ENCODE peak calls at places on chromosomes 7 and 10, in eight cellular contexts. One of them, this sample, is unnamed.

GRCh38 chr10:4144802-4145201 is 359.8 kb upstream of the KLF6 start:
- DNase-seq in cardiac fibroblast: no peak
- DNase-seq in breast epithelium: no peak
- DNase-seq in choroid plexus epithelial cell: no peak
- DNase-seq in BE2C: no peak
- DNase-seq in mucosa of descending colon: no peak
- DNase-seq in glutamatergic neuron: no peak
- DNase-seq in pancreas: no peak
- DNase-seq in this sample: no peak

GRCh38 chr7:151174246-151175046 is 7.0 kb upstream of the GBX1 start:
- DNase-seq in cardiac fibroblast: peak
- DNase-seq in breast epithelium: no peak
- DNase-seq in choroid plexus epithelial cell: peak
- DNase-seq in BE2C: no peak
- DNase-seq in mucosa of descending colon: no peak
- DNase-seq in glutamatergic neuron: no peak
- DNase-seq in pancreas: no peak
- DNase-seq in this sample: no peak

GRCh38 chr10:32413513-32413912 is 32.4 kb upstream of the CCDC7 start:
- DNase-seq in cardiac fibroblast: peak
- DNase-seq in breast epithelium: no peak
- DNase-seq in choroid plexus epithelial cell: peak
- DNase-seq in BE2C: no peak
- DNase-seq in mucosa of descending colon: no peak
- DNase-seq in glutamatergic neuron: no peak
- DNase-seq in pancreas: peak
- DNase-seq in this sample: no peak

GRCh38 chr10:131337656-131338055 is 26.1 kb upstream of the TCERG1L start:
- DNase-seq in cardiac fibroblast: no peak
- DNase-seq in breast epithelium: no peak
- DNase-seq in choroid plexus epithelial cell: no peak
- DNase-seq in BE2C: no peak
- DNase-seq in mucosa of descending colon: no peak
- DNase-seq in glutamatergic neuron: no peak
- DNase-seq in pancreas: no peak
- DNase-seq in this sample: no peak

GRCh38 chr10:4656576-4657194 is 169.3 kb upstream of the AKR1E2 start:
- DNase-seq in cardiac fibroblast: peak
- DNase-seq in breast epithelium: no peak
- DNase-seq in choroid plexus epithelial cell: peak
- DNase-seq in BE2C: peak
- DNase-seq in mucosa of descending colon: no peak
- DNase-seq in glutamatergic neuron: peak
- DNase-seq in pancreas: no peak
- DNase-seq in this sample: no peak

GRCh38 chr7:148142660-148143248 is 447.8 kb upstream of the C7orf33 start:
- DNase-seq in cardiac fibroblast: peak
- DNase-seq in breast epithelium: no peak
- DNase-seq in choroid plexus epithelial cell: peak
- DNase-seq in BE2C: peak
- DNase-seq in mucosa of descending colon: no peak
- DNase-seq in glutamatergic neuron: no peak
- DNase-seq in pancreas: peak
- DNase-seq in this sample: no peak

GRCh38 chr7:117458977-117459583 is 20.7 kb upstream of the CFTR start:
- DNase-seq in cardiac fibroblast: peak
- DNase-seq in breast epithelium: no peak
- DNase-seq in choroid plexus epithelial cell: peak
- DNase-seq in BE2C: no peak
- DNase-seq in mucosa of descending colon: no peak
- DNase-seq in glutamatergic neuron: no peak
- DNase-seq in pancreas: no peak
- DNase-seq in this sample: no peak

GRCh38 chr10:128710795-128711183 is 584.6 kb upstream of the MKI67 start:
- DNase-seq in cardiac fibroblast: no peak
- DNase-seq in breast epithelium: no peak
- DNase-seq in choroid plexus epithelial cell: no peak
- DNase-seq in BE2C: no peak
- DNase-seq in mucosa of descending colon: no peak
- DNase-seq in glutamatergic neuron: no peak
- DNase-seq in pancreas: no peak
- DNase-seq in this sample: no peak

DNA sequence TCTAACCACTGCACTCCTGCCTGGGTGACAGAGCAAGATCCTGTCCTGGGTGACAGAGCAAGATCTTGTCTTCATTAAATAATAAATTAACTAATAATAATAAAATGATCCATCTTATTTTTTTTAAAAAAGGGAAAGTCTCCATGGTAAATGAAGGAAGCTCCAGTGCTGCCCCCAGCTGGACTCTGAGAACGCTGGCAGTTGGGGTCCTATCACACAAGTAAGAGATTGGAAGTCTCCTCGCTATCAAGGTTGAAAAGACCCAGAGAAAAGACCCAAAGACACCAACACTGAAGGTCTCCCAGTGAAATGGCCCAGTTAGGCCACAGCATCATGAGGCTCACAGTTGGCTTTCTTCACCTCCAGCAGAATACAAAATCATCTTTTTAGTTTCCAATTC is 13.8 kb upstream of the C10orf67 start:
- DNase-seq in cardiac fibroblast: peak
- DNase-seq in breast epithelium: no peak
- DNase-seq in choroid plexus epithelial cell: peak
- DNase-seq in BE2C: no peak
- DNase-seq in mucosa of descending colon: no peak
- DNase-seq in glutamatergic neuron: no peak
- DNase-seq in pancreas: no peak
- DNase-seq in this sample: no peak
- TF ChIP-seq CTCF in cardiac fibroblast: peak
- TF ChIP-seq CTCF in breast epithelium: no peak
- TF ChIP-seq CTCF in choroid plexus epithelial cell: peak
- TF ChIP-seq CTCF in BE2C: no peak
- TF ChIP-seq CTCF in mucosa of descending colon: no peak
- TF ChIP-seq CTCF in glutamatergic neuron: no peak
- TF ChIP-seq CTCF in pancreas: no peak
- TF ChIP-seq CTCF in this sample: no peak

GRCh38 chr7:123096976-123097375 is 101.5 kb upstream of the TAS2R16 start:
- DNase-seq in cardiac fibroblast: no peak
- DNase-seq in breast epithelium: no peak
- DNase-seq in choroid plexus epithelial cell: no peak
- DNase-seq in BE2C: no peak
- DNase-seq in mucosa of descending colon: no peak
- DNase-seq in glutamatergic neuron: no peak
- DNase-seq in pancreas: no peak
- DNase-seq in this sample: no peak

GRCh38 chr7:123099712-123100111 is 100.1 kb downstream of the SLC13A1 start:
- DNase-seq in cardiac fibroblast: no peak
- DNase-seq in breast epithelium: no peak
- DNase-seq in choroid plexus epithelial cell: no peak
- DNase-seq in BE2C: no peak
- DNase-seq in mucosa of descending colon: no peak
- DNase-seq in glutamatergic neuron: no peak
- DNase-seq in pancreas: no peak
- DNase-seq in this sample: no peak

GRCh38 chr7:123096434-123096833 is 100.9 kb upstream of the TAS2R16 start:
- DNase-seq in cardiac fibroblast: no peak
- DNase-seq in breast epithelium: no peak
- DNase-seq in choroid plexus epithelial cell: peak
- DNase-seq in BE2C: no peak
- DNase-seq in mucosa of descending colon: no peak
- DNase-seq in glutamatergic neuron: no peak
- DNase-seq in pancreas: no peak
- DNase-seq in this sample: no peak
- TF ChIP-seq CTCF in cardiac fibroblast: no peak
- TF ChIP-seq CTCF in breast epithelium: no peak
- TF ChIP-seq CTCF in choroid plexus epithelial cell: no peak
- TF ChIP-seq CTCF in BE2C: no peak
- TF ChIP-seq CTCF in mucosa of descending colon: no peak
- TF ChIP-seq CTCF in glutamatergic neuron: no peak
- TF ChIP-seq CTCF in pancreas: no peak
- TF ChIP-seq CTCF in this sample: no peak

DNA sequence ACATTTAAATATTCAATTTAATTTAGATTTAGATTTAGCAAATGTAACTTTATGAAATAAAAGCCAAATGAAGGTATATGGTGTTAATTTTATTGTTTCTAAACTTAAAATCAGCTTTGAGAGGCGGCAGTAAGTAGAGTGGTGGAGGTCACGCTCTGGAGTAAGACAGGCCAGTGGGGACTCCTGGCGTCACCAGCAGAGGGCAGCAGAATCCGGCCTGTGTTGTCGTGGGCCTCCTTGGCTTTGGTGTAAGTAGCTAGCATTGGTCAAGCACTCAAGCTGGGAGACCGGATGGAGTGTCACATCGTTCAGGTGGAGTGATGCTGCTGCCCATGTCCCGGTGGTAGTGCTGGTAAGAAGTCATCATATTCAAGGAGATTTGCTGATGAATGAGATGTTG is 98.7 kb upstream of the DNAJB6 start:
- DNase-seq in cardiac fibroblast: no peak
- DNase-seq in breast epithelium: no peak
- DNase-seq in choroid plexus epithelial cell: no peak
- DNase-seq in BE2C: no peak
- DNase-seq in mucosa of descending colon: no peak
- DNase-seq in glutamatergic neuron: no peak
- DNase-seq in pancreas: no peak
- DNase-seq in this sample: no peak
- TF ChIP-seq CTCF in cardiac fibroblast: peak
- TF ChIP-seq CTCF in breast epithelium: no peak
- TF ChIP-seq CTCF in choroid plexus epithelial cell: peak
- TF ChIP-seq CTCF in BE2C: peak
- TF ChIP-seq CTCF in mucosa of descending colon: no peak
- TF ChIP-seq CTCF in glutamatergic neuron: no peak
- TF ChIP-seq CTCF in pancreas: no peak
- TF ChIP-seq CTCF in this sample: no peak

GRCh38 chr7:141272417-141272816 is 198.6 kb downstream of the TMEM178B start:
- DNase-seq in cardiac fibroblast: no peak
- DNase-seq in breast epithelium: no peak
- DNase-seq in choroid plexus epithelial cell: no peak
- DNase-seq in BE2C: no peak
- DNase-seq in mucosa of descending colon: no peak
- DNase-seq in glutamatergic neuron: no peak
- DNase-seq in pancreas: no peak
- DNase-seq in this sample: no peak
- TF ChIP-seq CTCF in cardiac fibroblast: no peak
- TF ChIP-seq CTCF in breast epithelium: no peak
- TF ChIP-seq CTCF in choroid plexus epithelial cell: no peak
- TF ChIP-seq CTCF in BE2C: peak
- TF ChIP-seq CTCF in mucosa of descending colon: no peak
- TF ChIP-seq CTCF in glutamatergic neuron: no peak
- TF ChIP-seq CTCF in pancreas: no peak
- TF ChIP-seq CTCF in this sample: no peak

GRCh38 chr10:28410420-28411135 is 107.7 kb upstream of the MPP7 start:
- DNase-seq in cardiac fibroblast: peak
- DNase-seq in breast epithelium: no peak
- DNase-seq in choroid plexus epithelial cell: peak
- DNase-seq in BE2C: no peak
- DNase-seq in mucosa of descending colon: no peak
- DNase-seq in glutamatergic neuron: no peak
- DNase-seq in pancreas: no peak
- DNase-seq in this sample: no peak
- TF ChIP-seq CTCF in cardiac fibroblast: peak
- TF ChIP-seq CTCF in breast epithelium: no peak
- TF ChIP-seq CTCF in choroid plexus epithelial cell: peak
- TF ChIP-seq CTCF in BE2C: peak
- TF ChIP-seq CTCF in mucosa of descending colon: no peak
- TF ChIP-seq CTCF in glutamatergic neuron: no peak
- TF ChIP-seq CTCF in pancreas: no peak
- TF ChIP-seq CTCF in this sample: no peak

GRCh38 chr10:117442944-117443676 is 67.9 kb upstream of the PDZD8 start:
- DNase-seq in cardiac fibroblast: peak
- DNase-seq in breast epithelium: peak
- DNase-seq in choroid plexus epithelial cell: peak
- DNase-seq in BE2C: peak
- DNase-seq in mucosa of descending colon: peak
- DNase-seq in glutamatergic neuron: peak
- DNase-seq in pancreas: peak
- DNase-seq in this sample: peak

GRCh38 chr10:117444497-117445040 is 69.3 kb upstream of the PDZD8 start:
- DNase-seq in cardiac fibroblast: no peak
- DNase-seq in breast epithelium: no peak
- DNase-seq in choroid plexus epithelial cell: no peak
- DNase-seq in BE2C: no peak
- DNase-seq in mucosa of descending colon: no peak
- DNase-seq in glutamatergic neuron: no peak
- DNase-seq in pancreas: no peak
- DNase-seq in this sample: no peak

GRCh38 chr10:117442521-117442920 is 67.3 kb upstream of the PDZD8 start:
- DNase-seq in cardiac fibroblast: peak
- DNase-seq in breast epithelium: no peak
- DNase-seq in choroid plexus epithelial cell: no peak
- DNase-seq in BE2C: no peak
- DNase-seq in mucosa of descending colon: no peak
- DNase-seq in glutamatergic neuron: no peak
- DNase-seq in pancreas: no peak
- DNase-seq in this sample: no peak

GRCh38 chr10:117441812-117442443 is 66.7 kb upstream of the PDZD8 start:
- DNase-seq in cardiac fibroblast: peak
- DNase-seq in breast epithelium: no peak
- DNase-seq in choroid plexus epithelial cell: no peak
- DNase-seq in BE2C: peak
- DNase-seq in mucosa of descending colon: no peak
- DNase-seq in glutamatergic neuron: no peak
- DNase-seq in pancreas: no peak
- DNase-seq in this sample: no peak

DNA sequence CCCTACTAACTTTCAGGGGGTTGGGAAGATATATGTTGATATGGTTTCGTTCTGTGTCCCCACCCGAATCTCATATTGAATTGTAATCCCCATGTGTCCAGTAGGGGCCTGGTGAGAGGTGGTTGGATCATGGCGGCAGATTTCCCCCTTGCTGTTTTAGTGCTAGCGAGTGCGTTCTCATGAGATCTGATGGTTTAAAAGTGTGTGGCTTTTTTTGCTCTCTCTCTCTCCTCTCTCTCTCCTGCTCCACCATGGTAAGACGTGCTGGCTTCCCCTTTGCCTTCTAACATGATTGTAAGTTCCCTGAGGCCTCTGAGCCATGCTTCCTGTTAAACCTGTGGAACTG is 68.4 kb upstream of the PDZD8 start:
- DNase-seq in cardiac fibroblast: no peak
- DNase-seq in breast epithelium: no peak
- DNase-seq in choroid plexus epithelial cell: no peak
- DNase-seq in BE2C: no peak
- DNase-seq in mucosa of descending colon: no peak
- DNase-seq in glutamatergic neuron: no peak
- DNase-seq in pancreas: no peak
- DNase-seq in this sample: no peak
- TF ChIP-seq CTCF in cardiac fibroblast: no peak
- TF ChIP-seq CTCF in breast epithelium: no peak
- TF ChIP-seq CTCF in choroid plexus epithelial cell: no peak
- TF ChIP-seq CTCF in BE2C: no peak
- TF ChIP-seq CTCF in mucosa of descending colon: no peak
- TF ChIP-seq CTCF in glutamatergic neuron: no peak
- TF ChIP-seq CTCF in pancreas: no peak
- TF ChIP-seq CTCF in this sample: no peak

This sample was measured in activated B cell treated with CpG ODN at 0.5 μM for 24 hours.